ENCODE peak calls at places on chromosomes 3 and 15, in ten cellular contexts. One of them, this sample, is unnamed. For H3K4me1, the result is how much of the 10 kb centered on the place peaks cover.

GRCh38 chr3:13106308-13106970 is 33.2 kb upstream of the IQSEC1 start:
- DNase-seq in endothelial cell of umbilical vein: no peak
- DNase-seq in IMR-90: no peak
- DNase-seq in fibroblast of lung: no peak
- DNase-seq in aorta: peak
- DNase-seq in OCI-LY7: no peak
- DNase-seq in A549: peak
- DNase-seq in right atrium auricular region: no peak
- DNase-seq in transverse colon: no peak
- DNase-seq in Panc1: peak
- DNase-seq in this sample: no peak

GRCh38 chr3:64143399-64144130 is 81.7 kb downstream of the PRICKLE2 start:
- DNase-seq in endothelial cell of umbilical vein: peak
- DNase-seq in IMR-90: peak
- DNase-seq in fibroblast of lung: peak
- DNase-seq in aorta: no peak
- DNase-seq in OCI-LY7: no peak
- DNase-seq in A549: no peak
- DNase-seq in right atrium auricular region: no peak
- DNase-seq in transverse colon: no peak
- DNase-seq in Panc1: no peak
- DNase-seq in this sample: no peak

GRCh38 chr15:80152896-80153876 is at the start of gene FAH:
- DNase-seq in endothelial cell of umbilical vein: peak
- DNase-seq in IMR-90: peak
- DNase-seq in fibroblast of lung: peak
- DNase-seq in aorta: no peak
- DNase-seq in OCI-LY7: peak
- DNase-seq in A549: no peak
- DNase-seq in right atrium auricular region: no peak
- DNase-seq in transverse colon: peak
- DNase-seq in Panc1: no peak
- DNase-seq in this sample: peak

GRCh38 chr3:76043746-76044145 is 258.4 kb upstream of the ZNF717 start:
- DNase-seq in endothelial cell of umbilical vein: no peak
- DNase-seq in IMR-90: no peak
- DNase-seq in fibroblast of lung: no peak
- DNase-seq in aorta: no peak
- DNase-seq in OCI-LY7: no peak
- DNase-seq in A549: no peak
- DNase-seq in right atrium auricular region: no peak
- DNase-seq in transverse colon: no peak
- DNase-seq in Panc1: no peak
- DNase-seq in this sample: no peak

GRCh38 chr15:78617131-78617915 is 3.5 kb downstream of the CHRNA3 start:
- DNase-seq in endothelial cell of umbilical vein: no peak
- DNase-seq in IMR-90: no peak
- DNase-seq in fibroblast of lung: no peak
- DNase-seq in aorta: no peak
- DNase-seq in OCI-LY7: no peak
- DNase-seq in A549: no peak
- DNase-seq in right atrium auricular region: no peak
- DNase-seq in transverse colon: no peak
- DNase-seq in Panc1: no peak
- DNase-seq in this sample: no peak

GRCh38 chr3:188624384-188624783 is 470.4 kb downstream of the LPP start:
- DNase-seq in endothelial cell of umbilical vein: no peak
- DNase-seq in IMR-90: peak
- DNase-seq in fibroblast of lung: peak
- DNase-seq in aorta: no peak
- DNase-seq in OCI-LY7: no peak
- DNase-seq in A549: no peak
- DNase-seq in right atrium auricular region: no peak
- DNase-seq in transverse colon: peak
- DNase-seq in Panc1: no peak
- DNase-seq in this sample: peak

GRCh38 chr3:24305795-24306467 is 188.7 kb downstream of the THRB start:
- DNase-seq in endothelial cell of umbilical vein: no peak
- DNase-seq in IMR-90: no peak
- DNase-seq in fibroblast of lung: peak
- DNase-seq in aorta: no peak
- DNase-seq in OCI-LY7: no peak
- DNase-seq in A549: no peak
- DNase-seq in right atrium auricular region: no peak
- DNase-seq in transverse colon: no peak
- DNase-seq in Panc1: no peak
- DNase-seq in this sample: no peak

GRCh38 chr3:62109534-62109933 is 263.8 kb downstream of the FEZF2 start:
- DNase-seq in endothelial cell of umbilical vein: no peak
- DNase-seq in IMR-90: peak
- DNase-seq in fibroblast of lung: peak
- DNase-seq in aorta: no peak
- DNase-seq in OCI-LY7: no peak
- DNase-seq in A549: no peak
- DNase-seq in right atrium auricular region: peak
- DNase-seq in transverse colon: no peak
- DNase-seq in Panc1: no peak
- DNase-seq in this sample: no peak

GRCh38 chr3:10515884-10516495 is 10.6 kb upstream of the ATP2B2 start:
- DNase-seq in endothelial cell of umbilical vein: no peak
- DNase-seq in IMR-90: no peak
- DNase-seq in fibroblast of lung: no peak
- DNase-seq in aorta: peak
- DNase-seq in OCI-LY7: no peak
- DNase-seq in A549: no peak
- DNase-seq in right atrium auricular region: no peak
- DNase-seq in transverse colon: no peak
- DNase-seq in Panc1: no peak
- DNase-seq in this sample: no peak

GRCh38 chr3:73586190-73586589 is 38.6 kb downstream of the PDZRN3 start:
- DNase-seq in endothelial cell of umbilical vein: no peak
- DNase-seq in IMR-90: no peak
- DNase-seq in fibroblast of lung: no peak
- DNase-seq in aorta: no peak
- DNase-seq in OCI-LY7: no peak
- DNase-seq in A549: no peak
- DNase-seq in right atrium auricular region: no peak
- DNase-seq in transverse colon: no peak
- DNase-seq in Panc1: no peak
- DNase-seq in this sample: no peak

DNA sequence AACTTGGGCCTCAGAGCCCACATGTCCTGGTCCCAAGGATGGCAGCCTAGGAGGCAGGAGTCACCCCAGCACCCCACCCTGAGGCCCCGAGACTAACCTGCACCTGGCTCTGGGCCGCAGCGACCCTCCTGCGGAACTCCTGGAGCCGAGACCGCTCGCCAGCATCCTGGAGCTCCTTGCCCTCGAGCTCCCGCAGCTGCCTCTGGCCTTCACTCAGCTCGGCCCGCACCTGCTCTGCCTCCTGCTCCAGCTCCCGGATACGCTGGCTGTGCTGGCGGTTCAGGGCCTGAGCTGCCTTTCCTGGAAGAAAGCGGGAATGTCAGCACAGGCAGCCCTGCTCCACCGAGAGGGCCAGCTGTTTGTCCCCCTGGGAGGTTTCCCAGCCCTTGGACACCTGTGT is 13.2 kb downstream of the KIF7 start:
- DNase-seq in endothelial cell of umbilical vein: no peak
- DNase-seq in IMR-90: no peak
- DNase-seq in fibroblast of lung: no peak
- DNase-seq in aorta: no peak
- DNase-seq in OCI-LY7: no peak
- DNase-seq in A549: no peak
- DNase-seq in right atrium auricular region: no peak
- DNase-seq in transverse colon: no peak
- DNase-seq in Panc1: no peak
- DNase-seq in this sample: no peak
- H3K4me3 ChIP-seq in endothelial cell of umbilical vein: no peak
- H3K4me3 ChIP-seq in IMR-90: no peak
- H3K4me3 ChIP-seq in fibroblast of lung: no peak
- H3K4me3 ChIP-seq in aorta: no peak
- H3K4me3 ChIP-seq in OCI-LY7: no peak
- H3K4me3 ChIP-seq in A549: no peak
- H3K4me3 ChIP-seq in right atrium auricular region: no peak
- H3K4me3 ChIP-seq in transverse colon: no peak
- H3K4me3 ChIP-seq in Panc1: no peak
- H3K4me3 ChIP-seq in this sample: no peak

DNA sequence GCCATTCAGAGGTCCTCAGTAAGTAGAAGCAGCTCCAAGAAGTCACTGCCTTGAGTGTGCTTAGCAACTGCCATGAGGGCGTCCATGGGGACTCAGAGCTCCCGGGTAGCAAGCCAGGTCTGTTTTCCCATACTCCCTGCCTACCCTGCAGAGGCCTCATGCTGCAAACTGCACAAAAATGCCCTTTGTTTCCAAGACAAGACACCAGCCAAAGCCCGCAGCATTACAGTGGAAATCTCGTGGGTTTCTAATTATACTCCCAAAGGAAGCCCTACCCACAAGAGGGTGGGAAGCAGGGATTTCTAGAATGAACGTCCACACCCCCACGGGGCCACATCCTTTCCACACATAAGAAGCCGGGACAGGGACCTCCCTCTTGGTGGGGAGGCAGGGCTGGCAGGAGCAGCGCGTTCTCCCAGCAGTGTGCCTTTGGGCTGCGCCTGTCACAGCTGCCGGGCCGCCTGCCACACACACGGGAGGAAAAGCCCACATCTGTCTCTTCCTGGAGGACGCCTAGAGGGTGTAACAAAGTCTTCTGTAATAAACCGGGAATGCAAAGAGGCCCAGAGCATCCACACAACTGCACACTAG is 31.1 kb downstream of the FAM174B start:
- DNase-seq in endothelial cell of umbilical vein: peak
- DNase-seq in IMR-90: no peak
- DNase-seq in fibroblast of lung: peak
- DNase-seq in aorta: no peak
- DNase-seq in OCI-LY7: no peak
- DNase-seq in A549: no peak
- DNase-seq in right atrium auricular region: no peak
- DNase-seq in transverse colon: peak
- DNase-seq in Panc1: no peak
- DNase-seq in this sample: no peak
- H3K4me1 ChIP-seq in endothelial cell of umbilical vein: under half
- H3K4me1 ChIP-seq in IMR-90: under half
- H3K4me1 ChIP-seq in fibroblast of lung: under half
- H3K4me1 ChIP-seq in aorta: under half
- H3K4me1 ChIP-seq in OCI-LY7: under half
- H3K4me1 ChIP-seq in A549: under half
- H3K4me1 ChIP-seq in right atrium auricular region: under half
- H3K4me1 ChIP-seq in transverse colon: under half
- H3K4me1 ChIP-seq in Panc1: under half
- H3K4me1 ChIP-seq in this sample: under half

GRCh38 chr15:67134577-67135492 is 69.4 kb downstream of the SMAD3 start:
- DNase-seq in endothelial cell of umbilical vein: no peak
- DNase-seq in IMR-90: no peak
- DNase-seq in fibroblast of lung: no peak
- DNase-seq in aorta: no peak
- DNase-seq in OCI-LY7: no peak
- DNase-seq in A549: no peak
- DNase-seq in right atrium auricular region: no peak
- DNase-seq in transverse colon: no peak
- DNase-seq in Panc1: no peak
- DNase-seq in this sample: peak

GRCh38 chr15:67135494-67135893 is 70.1 kb downstream of the SMAD3 start:
- DNase-seq in endothelial cell of umbilical vein: peak
- DNase-seq in IMR-90: peak
- DNase-seq in fibroblast of lung: peak
- DNase-seq in aorta: no peak
- DNase-seq in OCI-LY7: peak
- DNase-seq in A549: no peak
- DNase-seq in right atrium auricular region: no peak
- DNase-seq in transverse colon: no peak
- DNase-seq in Panc1: no peak
- DNase-seq in this sample: peak

GRCh38 chr15:67137951-67138935 is 72.8 kb downstream of the SMAD3 start:
- DNase-seq in endothelial cell of umbilical vein: peak
- DNase-seq in IMR-90: peak
- DNase-seq in fibroblast of lung: no peak
- DNase-seq in aorta: no peak
- DNase-seq in OCI-LY7: no peak
- DNase-seq in A549: no peak
- DNase-seq in right atrium auricular region: no peak
- DNase-seq in transverse colon: no peak
- DNase-seq in Panc1: no peak
- DNase-seq in this sample: no peak

GRCh38 chr15:67137319-67137718 is 71.9 kb downstream of the SMAD3 start:
- DNase-seq in endothelial cell of umbilical vein: no peak
- DNase-seq in IMR-90: no peak
- DNase-seq in fibroblast of lung: no peak
- DNase-seq in aorta: no peak
- DNase-seq in OCI-LY7: no peak
- DNase-seq in A549: no peak
- DNase-seq in right atrium auricular region: no peak
- DNase-seq in transverse colon: no peak
- DNase-seq in Panc1: no peak
- DNase-seq in this sample: no peak

DNA sequence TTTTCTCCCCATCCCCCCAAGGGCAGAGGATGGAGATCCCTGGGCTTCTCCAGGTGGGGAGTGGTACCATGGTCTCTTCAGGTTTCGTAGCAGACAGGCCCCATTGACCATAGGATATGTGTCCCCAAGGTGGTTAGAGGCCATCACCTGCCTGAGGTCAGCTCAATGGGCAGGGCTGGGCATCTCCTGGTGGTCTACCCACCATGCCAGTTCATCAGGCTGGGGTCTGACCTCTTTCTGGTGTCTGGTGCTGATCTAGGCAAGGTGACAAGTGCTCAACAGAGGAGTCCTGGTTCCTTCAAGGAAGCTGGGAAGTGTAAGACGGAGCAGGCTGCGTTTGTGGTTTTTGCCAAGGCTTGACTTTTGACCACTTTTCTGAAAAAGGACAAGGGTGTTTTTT is 71.4 kb downstream of the SMAD3 start:
- DNase-seq in endothelial cell of umbilical vein: no peak
- DNase-seq in IMR-90: no peak
- DNase-seq in fibroblast of lung: no peak
- DNase-seq in aorta: no peak
- DNase-seq in OCI-LY7: no peak
- DNase-seq in A549: no peak
- DNase-seq in right atrium auricular region: no peak
- DNase-seq in transverse colon: no peak
- DNase-seq in Panc1: no peak
- DNase-seq in this sample: no peak
- H3K4me3 ChIP-seq in endothelial cell of umbilical vein: no peak
- H3K4me3 ChIP-seq in IMR-90: no peak
- H3K4me3 ChIP-seq in fibroblast of lung: no peak
- H3K4me3 ChIP-seq in aorta: no peak
- H3K4me3 ChIP-seq in OCI-LY7: no peak
- H3K4me3 ChIP-seq in A549: no peak
- H3K4me3 ChIP-seq in right atrium auricular region: no peak
- H3K4me3 ChIP-seq in transverse colon: no peak
- H3K4me3 ChIP-seq in Panc1: no peak
- H3K4me3 ChIP-seq in this sample: no peak

DNA sequence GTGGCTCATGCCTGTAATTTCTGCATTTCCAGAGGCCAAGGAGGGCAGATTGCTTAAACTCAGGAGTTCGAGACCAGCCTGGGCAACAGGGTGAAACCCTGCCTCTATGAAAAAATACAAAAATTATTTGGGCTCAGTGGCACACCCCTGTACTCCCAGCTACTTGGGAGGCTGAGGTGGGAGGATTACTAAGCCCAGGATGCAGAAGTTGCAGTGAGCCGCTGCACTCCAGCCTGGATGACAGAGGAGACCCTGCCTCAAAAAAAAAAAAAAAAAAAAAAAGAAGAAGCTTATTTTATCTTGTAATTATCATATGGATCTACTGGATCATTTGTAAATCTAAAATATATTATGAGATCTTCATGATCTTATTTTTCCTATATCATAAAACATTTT is 84.1 kb downstream of the PPCDC start:
- DNase-seq in endothelial cell of umbilical vein: no peak
- DNase-seq in IMR-90: no peak
- DNase-seq in fibroblast of lung: no peak
- DNase-seq in aorta: no peak
- DNase-seq in OCI-LY7: no peak
- DNase-seq in A549: no peak
- DNase-seq in right atrium auricular region: peak
- DNase-seq in transverse colon: no peak
- DNase-seq in Panc1: no peak
- DNase-seq in this sample: no peak
- H3K4me1 ChIP-seq in endothelial cell of umbilical vein: under half
- H3K4me1 ChIP-seq in IMR-90: under half
- H3K4me1 ChIP-seq in fibroblast of lung: under half
- H3K4me1 ChIP-seq in aorta: under half
- H3K4me1 ChIP-seq in OCI-LY7: under half
- H3K4me1 ChIP-seq in A549: half or more
- H3K4me1 ChIP-seq in right atrium auricular region: under half
- H3K4me1 ChIP-seq in transverse colon: under half
- H3K4me1 ChIP-seq in Panc1: under half
- H3K4me1 ChIP-seq in this sample: under half